ENCODE peak calls at places on chromosome 12, in eight cellular contexts. X is IMR-90, H is GM10248, B is A549, S is uterus, Q is neural crest cell, G is AG09319, O is heart left ventricle. I is an unnamed sample.
A peak's percentile ranks its signal among the peaks of the same experiment; 100 is the strongest.

GRCh38 chr12:48936379-48936979 is 11.2 kb upstream of the FKBP11 start:
- DNase-seq in Q (peak; percentile 89), G (no peak), B (peak; percentile 95), X (peak; percentile 79), S (peak; percentile 69), O (peak; percentile 56), H (peak; percentile 85), I (peak; percentile 82)

GRCh38 chr12:4251228-4251891 is 22.2 kb upstream of the CCND2 start:
- DNase-seq in O (no peak), S (no peak), B (no peak), H (no peak), G (no peak), Q (no peak), X (no peak), I (no peak)

GRCh38 chr12:48810817-48811453 is 7.4 kb upstream of the CACNB3 start:
- DNase-seq in B (no peak), X (peak; percentile 98), H (no peak), G (peak; percentile 67), O (no peak), Q (no peak), S (no peak), I (no peak)

GRCh38 chr12:65590318-65590717 is 234.0 kb upstream of the HMGA2 start:
- DNase-seq in X (no peak), Q (no peak), H (no peak), G (no peak), B (no peak), O (no peak), S (no peak), I (no peak)

GRCh38 chr12:108800591-108800990 is 56.8 kb downstream of the SSH1 start:
- DNase-seq in Q (no peak), S (no peak), X (peak; percentile 67), H (no peak), G (no peak), O (no peak), B (no peak), I (no peak)

GRCh38 chr12:75705749-75706719 is 194.6 kb upstream of the KRR1 start:
- DNase-seq in O (peak; percentile 64), S (peak; percentile 45), X (peak; percentile 100), Q (no peak), B (no peak), G (peak; percentile 96), H (no peak), I (no peak)

GRCh38 chr12:57735198-57735855 is 3.2 kb downstream of the AGAP2 start:
- DNase-seq in S (no peak), H (no peak), B (no peak), O (peak; percentile 28), G (no peak), X (no peak), Q (no peak), I (no peak)

GRCh38 chr12:41684997-41685396 is 459.7 kb downstream of the GXYLT1 start:
- DNase-seq in Q (no peak), G (no peak), O (no peak), B (no peak), H (no peak), X (no peak), S (no peak), I (no peak)

GRCh38 chr12:62778187-62778586 is 156.8 kb downstream of the PPM1H start:
- DNase-seq in G (no peak), S (no peak), X (no peak), H (no peak), Q (no peak), O (no peak), B (no peak), I (no peak)

GRCh38 chr12:119659289-119659897 is 8.5 kb upstream of the PRKAB1 start:
- DNase-seq in G (no peak), B (peak; percentile 52), O (no peak), S (no peak), Q (peak; percentile 30), H (peak; percentile 59), X (peak; percentile 24), I (peak; percentile 67)

GRCh38 chr12:32471601-32472001 is 72.2 kb downstream of the FGD4 start:
- DNase-seq in Q (no peak), B (no peak), H (no peak), S (no peak), G (no peak), O (no peak), X (peak; percentile 60), I (no peak)

GRCh38 chr12:104846056-104846762 is 111.9 kb downstream of the SLC41A2 start:
- DNase-seq in S (no peak), O (no peak), Q (no peak), X (peak; percentile 52), H (no peak), B (no peak), G (no peak), I (no peak)

GRCh38 chr12:62190921-62191746 is 69.1 kb upstream of the USP15 start:
- DNase-seq in X (peak; percentile 23), B (no peak), H (peak; percentile 21), Q (peak; percentile 20), G (no peak), O (peak; percentile 26), S (no peak), I (peak; percentile 13)

GRCh38 chr12:643478-644292 is 19.6 kb downstream of the NINJ2 start:
- DNase-seq in H (no peak), O (peak; percentile 55), X (no peak), B (no peak), Q (no peak), S (peak; percentile 41), G (no peak), I (no peak)

GRCh38 chr12:60173213-60174170 is 577.7 kb downstream of the SLC16A7 start:
- DNase-seq in Q (no peak), H (no peak), B (no peak), G (no peak), X (no peak), O (no peak), S (no peak), I (no peak)

GRCh38 chr12:71397433-71397954 is 42.1 kb upstream of the LGR5 start:
- DNase-seq in B (no peak), Q (no peak), S (no peak), O (no peak), H (no peak), X (no peak), G (no peak), I (no peak)

GRCh38 chr12:4118017-4118510 is 155.5 kb upstream of the CCND2 start:
- DNase-seq in X (peak; percentile 64), O (peak; percentile 47), Q (no peak), G (no peak), H (peak; percentile 56), S (peak; percentile 21), B (no peak), I (peak; percentile 30)

GRCh38 chr12:58425481-58426392 is 484.4 kb downstream of the ATP23 start:
- DNase-seq in X (peak; percentile 94), O (no peak), B (peak; percentile 76), H (peak; percentile 37), G (no peak), S (no peak), Q (peak; percentile 3), I (peak; percentile 34)

GRCh38 chr12:56032006-56032405 is 9.7 kb upstream of the RPS26 start:
- DNase-seq in H (no peak), O (no peak), Q (no peak), G (no peak), B (no peak), S (no peak), X (no peak), I (no peak)

GRCh38 chr12:110135012-110135411 is 10.9 kb downstream of the IFT81 start:
- DNase-seq in H (no peak), G (peak; percentile 57), B (no peak), O (no peak), S (no peak), X (peak; percentile 95), Q (no peak), I (no peak)

DNA sequence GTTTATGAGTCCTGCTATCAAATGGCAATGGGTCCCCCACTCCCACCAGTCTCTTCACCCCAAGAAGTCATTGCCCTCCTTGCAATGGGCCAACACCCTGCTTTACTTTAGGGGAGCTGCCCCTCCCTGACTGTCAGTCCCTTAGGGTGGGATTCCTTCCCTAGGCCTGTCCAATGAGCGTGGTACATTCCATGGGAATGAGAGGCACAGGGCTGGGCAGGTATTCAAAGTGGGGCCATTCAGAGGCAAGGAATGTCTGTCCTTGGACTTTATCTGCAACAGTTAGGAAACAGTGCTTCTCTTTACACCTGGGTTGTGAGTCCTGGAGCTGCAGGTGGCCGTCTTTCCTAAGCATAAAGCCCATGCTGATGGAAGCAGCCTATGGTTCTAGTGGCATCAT is 40.8 kb downstream of the TMEM132C start:
- DNase-seq in X (no peak), O (no peak), H (no peak), G (no peak), Q (no peak), S (no peak), B (no peak), I (no peak)
- TF ChIP-seq CTCF in X (no peak), O (no peak), H (no peak), G (no peak), Q (no peak), S (no peak), B (no peak), I (no peak)

GRCh38 chr12:43805857-43806736 is at the start of gene TWF1:
- DNase-seq in G (no peak), S (peak; percentile 88), X (peak; percentile 70), Q (peak; percentile 80), O (peak; percentile 90), B (peak; percentile 73), H (peak; percentile 93), I (peak; percentile 92)
- TF ChIP-seq CTCF in G (peak; percentile 35), S (peak; percentile 32), X (peak; percentile 30), Q (peak; percentile 51), O (peak; percentile 15), B (peak; percentile 11), H (no peak), I (no peak)

DNA sequence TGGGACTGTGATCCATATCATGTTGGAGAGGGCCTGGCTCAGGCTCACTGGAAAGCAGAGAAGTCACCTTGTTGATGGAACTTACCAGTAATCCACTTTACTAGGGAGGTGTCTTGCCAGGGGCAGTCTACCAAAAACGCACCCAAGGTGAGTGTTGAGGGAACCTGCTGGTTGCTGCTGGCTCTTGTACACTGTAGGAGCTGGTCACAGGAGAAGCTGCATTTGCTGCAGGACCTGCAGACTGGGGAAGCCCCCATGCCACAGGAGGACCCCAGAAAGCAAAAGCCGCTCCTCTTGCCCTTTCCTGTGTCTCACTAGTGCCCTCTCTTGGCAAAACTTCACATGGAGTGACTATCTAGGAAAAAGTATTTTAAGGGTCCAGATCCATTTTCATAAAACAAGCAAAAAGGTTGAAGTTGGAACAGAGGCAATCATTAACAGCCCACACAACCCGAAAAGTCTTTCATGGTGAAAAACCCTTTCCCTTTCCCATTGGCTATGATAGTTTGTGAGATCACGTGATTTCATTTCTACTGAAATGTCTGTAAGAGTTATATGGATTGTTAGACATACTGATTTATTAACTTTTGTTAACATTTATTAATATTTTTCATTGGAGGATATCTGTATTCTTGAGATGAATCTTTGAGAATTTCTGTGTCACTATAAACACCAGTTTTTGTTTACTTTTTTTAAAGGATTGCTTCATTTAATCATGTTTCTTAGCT is 59.2 kb downstream of the RASSF8 start:
- DNase-seq in G (no peak), B (peak; percentile 21), O (no peak), Q (peak; percentile 50), H (peak; percentile 33), S (no peak), X (peak; percentile 36), I (peak; percentile 38)
- TF ChIP-seq CTCF in G (peak; percentile 48), B (peak; percentile 83), O (peak; percentile 57), Q (peak; percentile 77), H (peak; percentile 49), S (peak; percentile 27), X (peak; percentile 58), I (peak; percentile 56)

GRCh38 chr12:44000309-44000952 is 164.6 kb downstream of the TMEM117 start:
- DNase-seq in O (no peak), H (peak; percentile 47), B (peak; percentile 21), G (peak; percentile 5), Q (peak; percentile 7), S (no peak), X (peak; percentile 31), I (peak; percentile 22)
- TF ChIP-seq CTCF in O (no peak), H (peak; percentile 39), B (peak; percentile 38), G (peak; percentile 61), Q (peak; percentile 64), S (no peak), X (peak; percentile 39), I (peak; percentile 61)

I was measured in GM13977.